ENCODE peak calls at places on chromosomes 5 and 9, in seven cellular contexts. E is cardiac muscle cell; D is neural progenitor cell; W is PC-3; H is CD8-positive, alpha-beta T cell; V is stomach; P is psoas muscle. N is an unnamed sample.

GRCh38 chr5:95410269-95410668 is 19.1 kb downstream of the FAM81B start:
- DNase-seq in E (no peak), D (no peak), W (no peak), H (no peak), V (no peak), P (no peak), N (no peak)

GRCh38 chr9:74122661-74123060 is 374.5 kb upstream of the RORB start:
- DNase-seq in E (no peak), D (no peak), W (no peak), H (no peak), V (no peak), P (no peak), N (no peak)

GRCh38 chr5:175814676-175815075 is 56.7 kb upstream of the CPLX2 start:
- DNase-seq in E (no peak), D (no peak), W (peak; percentile 89), H (no peak), V (no peak), P (peak; percentile 27), N (peak; percentile 71)

GRCh38 chr9:135570456-135570855 is 8.9 kb downstream of the PAEP start:
- DNase-seq in E (no peak), D (no peak), W (no peak), H (no peak), V (no peak), P (no peak), N (no peak)

GRCh38 chr9:110531776-110532175 is 47.8 kb downstream of the SVEP1 start:
- DNase-seq in E (no peak), D (no peak), W (no peak), H (no peak), V (no peak), P (no peak), N (no peak)

GRCh38 chr5:9898319-9898718 is 268.2 kb upstream of the TAS2R1 start:
- DNase-seq in E (peak; percentile 23), D (peak; percentile 49), W (peak; percentile 85), H (no peak), V (no peak), P (no peak), N (peak; percentile 8)

GRCh38 chr5:159010611-159011497 is 88.9 kb downstream of the EBF1 start:
- DNase-seq in E (no peak), D (no peak), W (no peak), H (no peak), V (no peak), P (no peak), N (no peak)

GRCh38 chr5:102481044-102481715 is 17.6 kb downstream of the SLCO6A1 start:
- DNase-seq in E (peak; percentile 4), D (no peak), W (peak; percentile 19), H (no peak), V (no peak), P (no peak), N (peak; percentile 3)

GRCh38 chr9:28610339-28610738 is 1037.1 kb upstream of the C9orf72 start:
- DNase-seq in E (no peak), D (no peak), W (no peak), H (no peak), V (no peak), P (no peak), N (no peak)

GRCh38 chr5:149907828-149908227 is 36.8 kb downstream of the PDE6A start:
- DNase-seq in E (no peak), D (no peak), W (no peak), H (no peak), V (no peak), P (no peak), N (no peak)

GRCh38 chr5:39419830-39420229 is 5.0 kb downstream of the DAB2 start:
- DNase-seq in E (no peak), D (no peak), W (no peak), H (no peak), V (no peak), P (no peak), N (no peak)

GRCh38 chr9:27162045-27162444 is 53.0 kb downstream of the TEK start:
- DNase-seq in E (no peak), D (no peak), W (no peak), H (no peak), V (no peak), P (no peak), N (no peak)

GRCh38 chr5:150448960-150449490 is 514 bp downstream of the RPS14 start:
- DNase-seq in E (peak; percentile 25), D (peak; percentile 38), W (no peak), H (peak; percentile 18), V (no peak), P (no peak), N (no peak)

GRCh38 chr5:171776747-171777419 is 8.7 kb upstream of the SMIM23 start:
- DNase-seq in E (no peak), D (no peak), W (no peak), H (no peak), V (no peak), P (no peak), N (no peak)

GRCh38 chr9:135503371-135504261 is 3.1 kb downstream of the MRPS2 start:
- DNase-seq in E (no peak), D (no peak), W (no peak), H (no peak), V (no peak), P (no peak), N (no peak)

GRCh38 chr5:10726179-10726912 is 34.7 kb downstream of the DAP start:
- DNase-seq in E (peak; percentile 24), D (no peak), W (peak; percentile 49), H (no peak), V (no peak), P (no peak), N (no peak)

GRCh38 chr5:138179277-138179857 is 455 bp downstream of the KIF20A start:
- DNase-seq in E (no peak), D (peak; percentile 48), W (no peak), H (no peak), V (no peak), P (no peak), N (peak; percentile 30)

GRCh38 chr5:138178516-138179276 is at the start of the genes BRD8 and KIF20A:
- DNase-seq in E (peak; percentile 98), D (peak; percentile 98), W (peak; percentile 96), H (peak; percentile 88), V (peak; percentile 95), P (peak; percentile 96), N (peak; percentile 97)

GRCh38 chr5:138180183-138180782 is 1.4 kb downstream of the KIF20A start:
- DNase-seq in E (peak; percentile 57), D (peak; percentile 68), W (peak; percentile 71), H (no peak), V (no peak), P (no peak), N (peak; percentile 41)

GRCh38 chr5:138180841-138181240 is 1.9 kb downstream of the KIF20A start:
- DNase-seq in E (no peak), D (no peak), W (no peak), H (no peak), V (no peak), P (no peak), N (no peak)

DNA sequence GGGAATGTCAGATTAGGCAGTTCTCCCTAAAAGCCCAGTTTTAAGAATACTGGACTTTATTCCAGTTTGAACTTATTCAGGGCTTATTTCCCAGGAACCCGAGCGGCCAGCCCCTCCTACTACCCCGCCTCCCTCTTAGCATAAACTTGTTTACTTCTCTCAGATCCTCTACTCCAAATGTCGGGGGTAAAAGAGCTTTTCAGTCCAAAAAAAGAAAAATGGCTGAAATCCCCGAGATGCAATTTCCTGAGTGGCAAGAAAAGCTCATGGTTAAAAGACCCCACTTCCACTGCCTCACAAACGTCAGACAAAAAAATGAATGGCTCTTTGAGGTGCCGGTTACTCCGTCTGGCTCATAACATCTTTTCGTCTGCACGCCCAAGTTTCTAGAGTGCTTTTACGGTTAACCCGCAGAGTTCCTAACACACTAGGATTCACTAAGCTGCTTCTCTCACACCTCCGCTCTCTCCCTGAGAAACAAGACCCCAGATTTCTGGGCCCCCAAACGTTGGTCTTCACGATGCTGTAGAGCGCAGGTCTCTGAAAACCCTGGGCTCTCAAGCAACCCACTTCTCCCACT is 404 bp downstream of the BRD8 start:
- DNase-seq in E (peak; percentile 33), D (peak; percentile 21), W (peak; percentile 19), H (peak; percentile 11), V (peak; percentile 31), P (no peak), N (peak; percentile 48)
- H3K36me3 ChIP-seq in E (peaks cover 35% of the 10 kb centered on the region), D (peaks cover 19% of the 10 kb centered on the region), W (peaks cover 21% of the 10 kb centered on the region), H (no peaks in the 10 kb centered on the region), V (peaks cover 18% of the 10 kb centered on the region), P (peaks cover 3% of the 10 kb centered on the region), N (peaks cover 38% of the 10 kb centered on the region)

GRCh38 chr9:133394687-133395271 is 18.6 kb downstream of the STKLD1 start:
- DNase-seq in E (no peak), D (no peak), W (no peak), H (no peak), V (no peak), P (no peak), N (no peak)
- H3K4me1 ChIP-seq in E (no peaks in the 10 kb centered on the region), D (no peaks in the 10 kb centered on the region), W (no peaks in the 10 kb centered on the region), H (no peaks in the 10 kb centered on the region), V (no peaks in the 10 kb centered on the region), P (no peaks in the 10 kb centered on the region), N (no peaks in the 10 kb centered on the region)

GRCh38 chr5:14472986-14473567 is 108.5 kb upstream of the OTULINL start:
- DNase-seq in E (no peak), D (peak; percentile 64), W (no peak), H (no peak), V (no peak), P (no peak), N (no peak)
- H3K36me3 ChIP-seq in E (peaks cover 26% of the 10 kb centered on the region), D (peaks cover 4% of the 10 kb centered on the region), W (peaks cover 77% of the 10 kb centered on the region), H (no peaks in the 10 kb centered on the region), V (peaks cover 29% of the 10 kb centered on the region), P (peaks cover 3% of the 10 kb centered on the region), N (peaks cover 30% of the 10 kb centered on the region)

GRCh38 chr5:142811840-142812557 is 41.8 kb downstream of the ARHGAP26 start:
- DNase-seq in E (no peak), D (no peak), W (peak; percentile 12), H (no peak), V (no peak), P (no peak), N (no peak)
- H3K4me1 ChIP-seq in E (peaks cover 19% of the 10 kb centered on the region), D (peaks cover 18% of the 10 kb centered on the region), W (peaks cover 17% of the 10 kb centered on the region), H (peaks cover 12% of the 10 kb centered on the region), V (peaks cover 40% of the 10 kb centered on the region), P (peaks cover 61% of the 10 kb centered on the region), N (peaks cover 50% of the 10 kb centered on the region)

GRCh38 chr9:122005597-122005996 is 87.5 kb downstream of the TTLL11 start:
- DNase-seq in E (peak; percentile 37), D (peak; percentile 23), W (peak; percentile 62), H (no peak), V (no peak), P (no peak), N (no peak)
- H3K36me3 ChIP-seq in E (no peaks in the 10 kb centered on the region), D (no peaks in the 10 kb centered on the region), W (no peaks in the 10 kb centered on the region), H (no peaks in the 10 kb centered on the region), V (no peaks in the 10 kb centered on the region), P (no peaks in the 10 kb centered on the region), N (no peaks in the 10 kb centered on the region)

GRCh38 chr9:136941231-136942111 is 3.1 kb downstream of the FBXW5 start:
- DNase-seq in E (no peak), D (no peak), W (no peak), H (no peak), V (no peak), P (peak; percentile 30), N (no peak)
- H3K4me1 ChIP-seq in E (no peaks in the 10 kb centered on the region), D (no peaks in the 10 kb centered on the region), W (no peaks in the 10 kb centered on the region), H (peaks cover 16% of the 10 kb centered on the region), V (peaks cover 17% of the 10 kb centered on the region), P (peaks cover 29% of the 10 kb centered on the region), N (peaks cover 3% of the 10 kb centered on the region)